ENCODE peak calls at places on chromosomes 11 and 22, in seven cellular contexts. O, F, E, P, S, D and V are unnamed samples.

GRCh38 chr11:9760180-9760550 is 96.3 kb downstream of the SWAP70 start:
- DNase-seq in O (no peak), F (no peak), E (no peak), P (peak), S (peak), D (no peak), V (no peak)

GRCh38 chr11:70399681-70400112 is 1.4 kb downstream of the CTTN start:
- DNase-seq in O (peak), F (peak), E (no peak), P (peak), S (peak), D (no peak), V (no peak)

GRCh38 chr11:44823920-44824704 is 97.3 kb downstream of the TSPAN18 start:
- DNase-seq in O (no peak), F (no peak), E (no peak), P (no peak), S (no peak), D (no peak), V (no peak)

GRCh38 chr11:5689551-5689983 is at the start of gene TRIM22:
- DNase-seq in O (peak), F (no peak), E (peak), P (peak), S (peak), D (no peak), V (no peak)

GRCh38 chr22:17781319-17782031 is 7.2 kb upstream of the BID start:
- DNase-seq in O (peak), F (no peak), E (peak), P (peak), S (no peak), D (no peak), V (peak)

GRCh38 chr22:48734961-48735360 is 1092.7 kb downstream of the BRD1 start:
- DNase-seq in O (peak), F (peak), E (no peak), P (no peak), S (no peak), D (no peak), V (no peak)

GRCh38 chr11:56396047-56396446 is 16.4 kb upstream of the OR5AL1 start:
- DNase-seq in O (no peak), F (no peak), E (no peak), P (no peak), S (no peak), D (no peak), V (no peak)

GRCh38 chr22:42192547-42192946 is 61.9 kb upstream of the CYP2D6 start:
- DNase-seq in O (no peak), F (no peak), E (no peak), P (no peak), S (no peak), D (no peak), V (no peak)

GRCh38 chr11:123458501-123458900 is 28.4 kb downstream of the GRAMD1B start:
- DNase-seq in O (no peak), F (no peak), E (no peak), P (no peak), S (no peak), D (no peak), V (no peak)

GRCh38 chr11:72732329-72732728 is 19.9 kb downstream of the ARAP1 start:
- DNase-seq in O (no peak), F (no peak), E (no peak), P (no peak), S (no peak), D (no peak), V (no peak)

GRCh38 chr11:35905901-35906661 is 37.8 kb upstream of the LDLRAD3 start:
- DNase-seq in O (no peak), F (no peak), E (no peak), P (no peak), S (no peak), D (no peak), V (no peak)

GRCh38 chr11:94934362-94934761 is 39.0 kb downstream of the CWC15 start:
- DNase-seq in O (no peak), F (no peak), E (no peak), P (peak), S (no peak), D (no peak), V (peak)

GRCh38 chr11:14668733-14669301 is 25.2 kb downstream of the PDE3B start:
- DNase-seq in O (no peak), F (no peak), E (no peak), P (no peak), S (no peak), D (no peak), V (no peak)